ENCODE peak calls at places on chromosomes 3 and 15, in four cellular contexts. T is lower lobe of right lung; R is HTR-8/SVneo; H is activated CD4-positive, alpha-beta memory T cell treated with anti-CD3 and anti-CD28 coated beads, Interleukin-2, amount 10 ng/mL, durations not matched to agents 7 days and 5 days. F is an unnamed sample.
A peak's percentile ranks its signal among the peaks of the same experiment; 100 is the strongest.

GRCh38 chr3:79253704-79254103 is 514.1 kb downstream of the ROBO1 start:
- DNase-seq in T (no peak), R (no peak), H (no peak), F (no peak)

GRCh38 chr3:47482411-47482810 is 6.7 kb upstream of the SCAP start:
- DNase-seq in T (no peak), R (no peak), H (no peak), F (no peak)

GRCh38 chr3:155069729-155070128 is 10.4 kb upstream of the MME start:
- DNase-seq in T (no peak), R (peak; percentile 29), H (no peak), F (no peak)

GRCh38 chr3:50572158-50572557 is 2.8 kb downstream of the HEMK1 start:
- DNase-seq in T (peak; percentile 82), R (peak; percentile 66), H (peak; percentile 89), F (peak; percentile 38)

GRCh38 chr3:65144791-65145355 is 457.1 kb upstream of the ADAMTS9 start:
- DNase-seq in T (no peak), R (no peak), H (no peak), F (no peak)

GRCh38 chr15:89647191-89647851 is 7.9 kb downstream of the KIF7 start:
- DNase-seq in T (peak; percentile 84), R (peak; percentile 81), H (peak; percentile 70), F (peak; percentile 54)

GRCh38 chr3:14988988-14989394 is 41.6 kb downstream of the NR2C2 start:
- DNase-seq in T (no peak), R (no peak), H (peak; percentile 28), F (peak; percentile 29)

GRCh38 chr3:131072845-131073244 is 46.2 kb downstream of the NEK11 start:
- DNase-seq in T (no peak), R (no peak), H (no peak), F (no peak)

GRCh38 chr3:76011121-76011520 is 225.8 kb upstream of the ZNF717 start:
- DNase-seq in T (no peak), R (no peak), H (no peak), F (no peak)

GRCh38 chr3:181561605-181562031 is 150.1 kb upstream of the SOX2 start:
- DNase-seq in T (no peak), R (no peak), H (no peak), F (no peak)

GRCh38 chr3:13011369-13012227 is 61.6 kb downstream of the IQSEC1 start:
- DNase-seq in T (peak; percentile 80), R (no peak), H (peak; percentile 91), F (peak; percentile 12)

GRCh38 chr3:100103558-100104441 is 10.5 kb downstream of the FILIP1L start:
- DNase-seq in T (no peak), R (peak; percentile 14), H (no peak), F (no peak)

GRCh38 chr3:42520336-42520735 is 17.9 kb downstream of the VIPR1 start:
- DNase-seq in T (no peak), R (no peak), H (no peak), F (no peak)

GRCh38 chr3:154759966-154760365 is 320.2 kb upstream of the MME start:
- DNase-seq in T (no peak), R (no peak), H (no peak), F (no peak)

F was measured in RKO.